ENCODE peak calls at places on chromosomes 4 and X, in ten cellular contexts. H is T-helper 2 cell; K is left cardiac atrium; M is stimulated activated naive CD8-positive, alpha-beta T cell treated with anti-CD3 and anti-CD28 coated beads, Interleukin-15, amount 100 ng/mL, for 72 hours; L is ACHN; X is foreskin keratinocyte; O is myocyte; C is H9; R is CD4-positive, CD25-positive, alpha-beta regulatory T cell; Z is brain pericyte. N is an unnamed sample.

GRCh38 chrX:114906978-114907510 is 110.4 kb downstream of the IL13RA2 start:
- DNase-seq in Z (no peak), L (no peak), X (no peak), K (no peak), H (no peak), C (peak; percentile 59), M (no peak), R (no peak), O (no peak), N (no peak)

GRCh38 chr4:20359692-20360091 is 108.0 kb downstream of the SLIT2 start:
- DNase-seq in R (no peak), Z (no peak), O (no peak), C (no peak), M (no peak), X (no peak), K (no peak), L (no peak), H (no peak), N (no peak)

GRCh38 chr4:101418055-101418454 is 70.7 kb upstream of the PPP3CA start:
- DNase-seq in O (no peak), X (no peak), H (peak; percentile 67), K (no peak), C (no peak), L (no peak), R (peak; percentile 86), Z (no peak), M (peak; percentile 55), N (no peak)

GRCh38 chr4:1490906-1491629 is 84.8 kb upstream of the NKX1-1 start:
- DNase-seq in Z (no peak), M (no peak), C (no peak), O (no peak), R (no peak), X (no peak), K (no peak), L (no peak), H (no peak), N (peak; percentile 10)

GRCh38 chr4:104166749-104167148 is 327.9 kb downstream of the CXXC4 start:
- DNase-seq in X (no peak), C (no peak), L (no peak), R (no peak), Z (no peak), O (no peak), K (no peak), H (no peak), M (no peak), N (no peak)

GRCh38 chr4:47203593-47203992 is 172.2 kb downstream of the GABRB1 start:
- DNase-seq in M (no peak), X (no peak), H (no peak), O (no peak), R (no peak), C (no peak), K (no peak), Z (no peak), L (no peak), N (no peak)

GRCh38 chr4:78749258-78749971 is 26.7 kb upstream of the BMP2K start:
- DNase-seq in Z (no peak), R (no peak), H (no peak), L (no peak), K (no peak), X (no peak), C (no peak), M (no peak), O (peak; percentile 44), N (no peak)

GRCh38 chr4:80182237-80182866 is 15.0 kb upstream of the PRDM8 start:
- DNase-seq in K (no peak), C (no peak), M (peak; percentile 56), O (peak; percentile 51), L (no peak), X (no peak), Z (no peak), R (peak; percentile 57), H (peak; percentile 50), N (no peak)

GRCh38 chrX:114675365-114675764 is 91.5 kb downstream of the HTR2C start:
- DNase-seq in O (no peak), C (no peak), K (no peak), Z (no peak), M (no peak), H (no peak), R (no peak), L (no peak), X (peak; percentile 2), N (no peak)

GRCh38 chrX:288561-288991 is 7.4 kb downstream of the PLCXD1 start:
- DNase-seq in L (no peak), H (no peak), K (peak; percentile 19), Z (no peak), X (no peak), R (no peak), C (no peak), M (no peak), O (no peak), N (no peak)

N was measured in WTC11.